ENCODE peak calls at places on chromosomes 6 and 20, in five cellular contexts. One of them, this sample, is unnamed.

GRCh38 chr6:85680388-85680787 is 37.7 kb upstream of the SYNCRIP start:
- DNase-seq in HTR-8/SVneo: no peak
- DNase-seq in NCI-H526 treated with DMSO at 0.1 percent for 48 hours: no peak
- DNase-seq in NCI-H1417: no peak
- DNase-seq in mucosa of descending colon: no peak
- DNase-seq in this sample: no peak

GRCh38 chr20:3168079-3168828 is 5.1 kb downstream of the LZTS3 start:
- DNase-seq in HTR-8/SVneo: no peak
- DNase-seq in mucosa of descending colon: peak
- DNase-seq in NCI-H1417: peak
- DNase-seq in NCI-H526 treated with DMSO at 0.1 percent for 48 hours: peak
- DNase-seq in this sample: no peak

GRCh38 chr20:33666293-33667244 is at the start of gene ACTL10:
- DNase-seq in HTR-8/SVneo: no peak
- DNase-seq in mucosa of descending colon: peak
- DNase-seq in NCI-H1417: peak
- DNase-seq in NCI-H526 treated with DMSO at 0.1 percent for 48 hours: peak
- DNase-seq in this sample: peak

GRCh38 chr20:47118201-47118600 is 223.6 kb downstream of the EYA2 start:
- DNase-seq in HTR-8/SVneo: no peak
- DNase-seq in NCI-H526 treated with DMSO at 0.1 percent for 48 hours: no peak
- DNase-seq in mucosa of descending colon: no peak
- DNase-seq in NCI-H1417: no peak
- DNase-seq in this sample: no peak

GRCh38 chr6:20331625-20332024 is 70.1 kb upstream of the E2F3 start:
- DNase-seq in mucosa of descending colon: no peak
- DNase-seq in NCI-H526 treated with DMSO at 0.1 percent for 48 hours: no peak
- DNase-seq in NCI-H1417: no peak
- DNase-seq in HTR-8/SVneo: no peak
- DNase-seq in this sample: no peak

GRCh38 chr6:129765008-129765407 is 55.0 kb upstream of the ARHGAP18 start:
- DNase-seq in mucosa of descending colon: no peak
- DNase-seq in NCI-H526 treated with DMSO at 0.1 percent for 48 hours: no peak
- DNase-seq in NCI-H1417: no peak
- DNase-seq in HTR-8/SVneo: no peak
- DNase-seq in this sample: no peak

GRCh38 chr6:64104051-64104450 is 468.4 kb downstream of the PHF3 start:
- DNase-seq in mucosa of descending colon: no peak
- DNase-seq in HTR-8/SVneo: no peak
- DNase-seq in NCI-H526 treated with DMSO at 0.1 percent for 48 hours: no peak
- DNase-seq in NCI-H1417: no peak
- DNase-seq in this sample: no peak

GRCh38 chr6:112439416-112439815 is 92.3 kb downstream of the RFPL4B start:
- DNase-seq in NCI-H1417: no peak
- DNase-seq in HTR-8/SVneo: no peak
- DNase-seq in NCI-H526 treated with DMSO at 0.1 percent for 48 hours: no peak
- DNase-seq in mucosa of descending colon: no peak
- DNase-seq in this sample: no peak

GRCh38 chr6:2229039-2229438 is 16.4 kb downstream of the GMDS start:
- DNase-seq in NCI-H1417: no peak
- DNase-seq in mucosa of descending colon: no peak
- DNase-seq in HTR-8/SVneo: no peak
- DNase-seq in NCI-H526 treated with DMSO at 0.1 percent for 48 hours: no peak
- DNase-seq in this sample: no peak

GRCh38 chr6:55069132-55069781 is 105.1 kb upstream of the HCRTR2 start:
- DNase-seq in NCI-H1417: peak
- DNase-seq in NCI-H526 treated with DMSO at 0.1 percent for 48 hours: peak
- DNase-seq in HTR-8/SVneo: peak
- DNase-seq in mucosa of descending colon: peak
- DNase-seq in this sample: peak

GRCh38 chr20:47774081-47774777 is 11.1 kb downstream of the SULF2 start:
- DNase-seq in NCI-H526 treated with DMSO at 0.1 percent for 48 hours: no peak
- DNase-seq in NCI-H1417: no peak
- DNase-seq in HTR-8/SVneo: no peak
- DNase-seq in mucosa of descending colon: peak
- DNase-seq in this sample: no peak

GRCh38 chr6:49668083-49668511 is 31.5 kb upstream of the RHAG start:
- DNase-seq in NCI-H526 treated with DMSO at 0.1 percent for 48 hours: no peak
- DNase-seq in mucosa of descending colon: no peak
- DNase-seq in HTR-8/SVneo: peak
- DNase-seq in NCI-H1417: no peak
- DNase-seq in this sample: no peak

GRCh38 chr6:30618270-30618787 is 689 bp downstream of the MRPS18B start:
- DNase-seq in HTR-8/SVneo: no peak
- DNase-seq in mucosa of descending colon: peak
- DNase-seq in NCI-H1417: no peak
- DNase-seq in NCI-H526 treated with DMSO at 0.1 percent for 48 hours: no peak
- DNase-seq in this sample: no peak

GRCh38 chr6:73006161-73006560 is 219.1 kb downstream of the KHDC1L start:
- DNase-seq in mucosa of descending colon: no peak
- DNase-seq in NCI-H1417: no peak
- DNase-seq in HTR-8/SVneo: no peak
- DNase-seq in NCI-H526 treated with DMSO at 0.1 percent for 48 hours: no peak
- DNase-seq in this sample: no peak

GRCh38 chr20:45080867-45081616 is 19.9 kb downstream of the KCNS1 start:
- DNase-seq in NCI-H1417: no peak
- DNase-seq in mucosa of descending colon: peak
- DNase-seq in NCI-H526 treated with DMSO at 0.1 percent for 48 hours: peak
- DNase-seq in HTR-8/SVneo: peak
- DNase-seq in this sample: no peak

GRCh38 chr6:159633196-159633595 is 59.8 kb downstream of the SOD2 start:
- DNase-seq in mucosa of descending colon: no peak
- DNase-seq in NCI-H526 treated with DMSO at 0.1 percent for 48 hours: no peak
- DNase-seq in HTR-8/SVneo: peak
- DNase-seq in NCI-H1417: no peak
- DNase-seq in this sample: no peak